ENCODE peak calls at places on chromosomes 5 and 9, in six cellular contexts. One of them, this sample, is unnamed.

GRCh38 chr9:81595887-81596558 is 93.3 kb downstream of the TLE1 start:
- DNase-seq in AG08396: no peak
- DNase-seq in progenitor cell of endocrine pancreas: no peak
- DNase-seq in ELF-1: no peak
- DNase-seq in CD4-positive, alpha-beta T cell: no peak
- DNase-seq in mesothelial cell of epicardium: no peak
- DNase-seq in this sample: peak; percentile 86

GRCh38 chr5:176365663-176366574 is 632 bp downstream of the ARL10 start:
- DNase-seq in AG08396: peak; percentile 91
- DNase-seq in progenitor cell of endocrine pancreas: peak; percentile 22
- DNase-seq in ELF-1: peak; percentile 40
- DNase-seq in CD4-positive, alpha-beta T cell: no peak
- DNase-seq in mesothelial cell of epicardium: peak; percentile 46
- DNase-seq in this sample: peak; percentile 83

GRCh38 chr9:134318481-134318891 is 7.8 kb upstream of the RXRA start:
- DNase-seq in AG08396: no peak
- DNase-seq in progenitor cell of endocrine pancreas: no peak
- DNase-seq in ELF-1: no peak
- DNase-seq in CD4-positive, alpha-beta T cell: no peak
- DNase-seq in mesothelial cell of epicardium: no peak
- DNase-seq in this sample: no peak

GRCh38 chr9:121350993-121351561 is 19.0 kb downstream of the STOM start:
- DNase-seq in AG08396: peak; percentile 59
- DNase-seq in progenitor cell of endocrine pancreas: no peak
- DNase-seq in ELF-1: no peak
- DNase-seq in CD4-positive, alpha-beta T cell: no peak
- DNase-seq in mesothelial cell of epicardium: no peak
- DNase-seq in this sample: no peak

GRCh38 chr5:73596705-73597328 is 29.2 kb upstream of the ARHGEF28 start:
- DNase-seq in AG08396: no peak
- DNase-seq in progenitor cell of endocrine pancreas: no peak
- DNase-seq in ELF-1: peak; percentile 11
- DNase-seq in CD4-positive, alpha-beta T cell: no peak
- DNase-seq in mesothelial cell of epicardium: no peak
- DNase-seq in this sample: peak; percentile 67

GRCh38 chr5:61028382-61028781 is 83.4 kb downstream of the NDUFAF2 start:
- DNase-seq in AG08396: no peak
- DNase-seq in progenitor cell of endocrine pancreas: no peak
- DNase-seq in ELF-1: no peak
- DNase-seq in CD4-positive, alpha-beta T cell: no peak
- DNase-seq in mesothelial cell of epicardium: no peak
- DNase-seq in this sample: no peak

GRCh38 chr9:94967481-94967880 is 241.0 kb downstream of the AOPEP start:
- DNase-seq in AG08396: no peak
- DNase-seq in progenitor cell of endocrine pancreas: no peak
- DNase-seq in ELF-1: no peak
- DNase-seq in CD4-positive, alpha-beta T cell: no peak
- DNase-seq in mesothelial cell of epicardium: no peak
- DNase-seq in this sample: no peak

GRCh38 chr5:34811691-34812090 is 27.3 kb upstream of the TTC23L start:
- DNase-seq in AG08396: no peak
- DNase-seq in progenitor cell of endocrine pancreas: no peak
- DNase-seq in ELF-1: no peak
- DNase-seq in CD4-positive, alpha-beta T cell: no peak
- DNase-seq in mesothelial cell of epicardium: no peak
- DNase-seq in this sample: no peak

GRCh38 chr9:132249123-132249522 is 87.3 kb downstream of the NTNG2 start:
- DNase-seq in AG08396: no peak
- DNase-seq in progenitor cell of endocrine pancreas: no peak
- DNase-seq in ELF-1: no peak
- DNase-seq in CD4-positive, alpha-beta T cell: no peak
- DNase-seq in mesothelial cell of epicardium: no peak
- DNase-seq in this sample: no peak

GRCh38 chr9:77449177-77450092 is 198.7 kb downstream of the GNA14 start:
- DNase-seq in AG08396: peak; percentile 24
- DNase-seq in progenitor cell of endocrine pancreas: no peak
- DNase-seq in ELF-1: no peak
- DNase-seq in CD4-positive, alpha-beta T cell: no peak
- DNase-seq in mesothelial cell of epicardium: no peak
- DNase-seq in this sample: no peak

GRCh38 chr5:138649316-138649720 is 74.1 kb upstream of the HSPA9 start:
- DNase-seq in AG08396: no peak
- DNase-seq in progenitor cell of endocrine pancreas: no peak
- DNase-seq in ELF-1: no peak
- DNase-seq in CD4-positive, alpha-beta T cell: no peak
- DNase-seq in mesothelial cell of epicardium: no peak
- DNase-seq in this sample: peak; percentile 80

GRCh38 chr5:57007349-57007748 is 55.4 kb upstream of the MIER3 start:
- DNase-seq in AG08396: no peak
- DNase-seq in progenitor cell of endocrine pancreas: no peak
- DNase-seq in ELF-1: no peak
- DNase-seq in CD4-positive, alpha-beta T cell: no peak
- DNase-seq in mesothelial cell of epicardium: no peak
- DNase-seq in this sample: no peak